ENCODE peak calls at places on chromosomes 2 and 18, in eight cellular contexts. G is keratinocyte, Y is PC-3, R is psoas muscle, N is upper lobe of right lung, V is neural progenitor cell, T is hepatocyte, F is heart right ventricle. A is an unnamed sample. For H3K4me1, the result is how much of the 10 kb centered on the place peaks cover.

GRCh38 chr2:143960177-143960576 is 559.7 kb downstream of the ZEB2 start:
- DNase-seq in G (no peak), Y (peak), R (no peak), N (no peak), V (no peak), T (no peak), F (no peak), A (no peak)

GRCh38 chr2:230861564-230862255 is 3.0 kb upstream of the ITM2C start:
- DNase-seq in G (no peak), Y (no peak), R (no peak), N (no peak), V (no peak), T (no peak), F (no peak), A (no peak)

GRCh38 chr2:1769703-1770422 is 25.5 kb upstream of the PXDN start:
- DNase-seq in G (peak), Y (peak), R (peak), N (peak), V (peak), T (peak), F (peak), A (peak)

GRCh38 chr2:33276868-33277503 is 199.5 kb upstream of the RASGRP3 start:
- DNase-seq in G (no peak), Y (no peak), R (no peak), N (no peak), V (no peak), T (no peak), F (no peak), A (no peak)

GRCh38 chr18:70627100-70627802 is 338.4 kb downstream of the SOCS6 start:
- DNase-seq in G (no peak), Y (no peak), R (no peak), N (no peak), V (no peak), T (no peak), F (no peak), A (no peak)

GRCh38 chr2:111072220-111072871 is 48.4 kb upstream of the BCL2L11 start:
- DNase-seq in G (no peak), Y (peak), R (no peak), N (no peak), V (no peak), T (no peak), F (no peak), A (peak)

GRCh38 chr2:71640459-71640858 is 187.1 kb downstream of the DYSF start:
- DNase-seq in G (no peak), Y (no peak), R (no peak), N (no peak), V (no peak), T (no peak), F (no peak), A (no peak)

GRCh38 chr2:99772766-99773331 is 283.0 kb upstream of the REV1 start:
- DNase-seq in G (no peak), Y (no peak), R (no peak), N (no peak), V (no peak), T (no peak), F (no peak), A (peak)

GRCh38 chr18:65753520-65753919 is 2.7 kb downstream of the CDH7 start:
- DNase-seq in G (no peak), Y (peak), R (no peak), N (no peak), V (peak), T (peak), F (no peak), A (no peak)

GRCh38 chr2:96506016-96506906 is 1.1 kb upstream of the NEURL3 start:
- DNase-seq in G (no peak), Y (no peak), R (peak), N (no peak), V (no peak), T (no peak), F (no peak), A (no peak)

GRCh38 chr18:46370898-46371297 is 266.7 kb downstream of the HAUS1 start:
- DNase-seq in G (no peak), Y (no peak), R (no peak), N (no peak), V (no peak), T (no peak), F (no peak), A (no peak)

GRCh38 chr2:240991378-240992263 is 6.8 kb upstream of the SNED1 start:
- DNase-seq in G (no peak), Y (peak), R (peak), N (peak), V (no peak), T (peak), F (peak), A (peak)

GRCh38 chr18:73950116-73950705 is 197.4 kb downstream of the FBXO15 start:
- DNase-seq in G (no peak), Y (no peak), R (no peak), N (no peak), V (no peak), T (no peak), F (no peak), A (peak)

GRCh38 chr2:165203689-165204559 is at the start of gene SCN3A:
- DNase-seq in G (no peak), Y (peak), R (no peak), N (no peak), V (peak), T (peak), F (peak), A (peak)

DNA sequence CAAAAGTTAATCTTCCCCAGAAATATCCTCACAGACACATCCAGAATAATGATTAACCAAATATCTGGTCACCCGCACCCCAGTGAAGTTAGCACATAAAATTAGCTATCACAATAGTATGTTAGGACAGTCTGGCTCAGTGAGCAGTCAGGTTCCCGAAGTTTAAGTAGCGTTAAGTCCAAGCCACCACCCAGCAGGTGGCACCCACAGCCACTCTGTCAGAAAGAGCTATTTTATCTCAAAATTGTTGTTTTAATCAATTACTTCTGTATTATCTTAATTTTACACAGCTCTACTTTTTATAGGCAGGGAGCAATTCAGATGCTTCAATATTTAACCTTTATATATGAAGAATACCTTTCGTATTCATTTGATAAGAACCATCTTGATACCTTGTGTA is 537.5 kb downstream of the MBD2 start:
- DNase-seq in G (no peak), Y (peak), R (no peak), N (no peak), V (no peak), T (no peak), F (no peak), A (no peak)
- TF ChIP-seq CTCF in G (no peak), Y (peak), R (no peak), N (no peak), V (no peak), T (peak), F (no peak), A (no peak)

DNA sequence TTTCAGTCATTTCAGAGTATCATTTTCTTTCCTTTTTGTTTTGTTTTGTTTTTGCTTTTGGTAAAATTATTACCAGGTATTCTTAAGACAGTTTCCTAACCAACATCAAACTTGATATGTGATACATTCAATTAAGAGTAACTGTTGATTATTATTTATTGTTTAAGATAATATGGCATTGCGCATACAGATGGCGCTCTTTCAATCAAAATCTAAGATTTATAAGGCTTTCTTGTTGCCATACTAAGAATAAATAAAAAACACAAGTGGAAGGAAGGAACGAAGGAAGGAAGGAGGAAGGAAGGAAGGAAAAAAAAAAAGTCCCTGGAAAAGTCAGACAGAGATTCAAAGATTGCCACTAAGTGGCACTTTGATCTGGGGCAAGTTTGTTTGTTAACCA is 1308.7 kb upstream of the FAM98A start:
- DNase-seq in G (no peak), Y (no peak), R (no peak), N (no peak), V (no peak), T (no peak), F (no peak), A (no peak)
- H3K4me1 ChIP-seq in G (under half), Y (under half), R (under half), N (under half), V (under half), T (under half), F (under half), A (under half)

GRCh38 chr18:8450013-8450412 is 159.2 kb upstream of the RAB12 start:
- DNase-seq in G (no peak), Y (peak), R (no peak), N (no peak), V (peak), T (no peak), F (peak), A (no peak)
- TF ChIP-seq CTCF in G (peak), Y (peak), R (peak), N (peak), V (peak), T (peak), F (peak), A (no peak)

DNA sequence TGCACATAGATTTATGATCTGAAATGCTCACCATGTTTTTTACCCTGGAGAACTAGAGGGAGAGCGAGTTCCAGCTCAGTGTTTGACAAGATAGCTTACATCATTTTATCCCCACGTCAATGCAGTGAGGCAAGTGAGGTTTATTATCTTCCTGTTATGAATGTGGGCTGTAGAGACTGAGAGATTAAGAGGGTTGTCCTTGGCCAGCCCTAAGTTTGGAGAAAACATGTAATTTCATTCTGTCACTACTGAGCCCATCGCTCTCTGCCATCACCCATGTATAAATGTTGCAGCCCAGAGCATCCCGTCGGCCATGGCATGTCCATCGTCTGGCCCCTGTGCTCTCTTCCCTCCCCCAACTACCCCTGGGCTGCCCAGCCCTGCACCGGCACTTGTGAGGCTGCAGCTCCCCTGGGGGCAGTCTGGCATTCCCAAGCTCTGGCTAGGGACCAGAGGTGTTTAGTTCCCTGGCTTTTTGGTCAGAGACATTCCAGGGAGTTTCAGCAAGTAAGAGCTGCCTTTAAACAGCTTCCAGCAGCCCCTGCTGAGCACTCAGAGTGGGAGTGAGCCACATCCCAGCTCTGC is 136.7 kb downstream of the ANTXR1 start:
- DNase-seq in G (no peak), Y (no peak), R (peak), N (no peak), V (peak), T (peak), F (peak), A (peak)
- H3K4me1 ChIP-seq in G (under half), Y (under half), R (under half), N (under half), V (under half), T (under half), F (under half), A (under half)

GRCh38 chr18:48295586-48296311 is 113.4 kb downstream of the ZBTB7C start:
- DNase-seq in G (no peak), Y (no peak), R (no peak), N (peak), V (peak), T (peak), F (no peak), A (no peak)
- TF ChIP-seq CTCF in G (no peak), Y (no peak), R (peak), N (no peak), V (peak), T (peak), F (peak), A (peak)

GRCh38 chr2:112728029-112728362 is 7.2 kb downstream of the NT5DC4 start:
- DNase-seq in G (no peak), Y (no peak), R (no peak), N (no peak), V (no peak), T (no peak), F (no peak), A (no peak)
- H3K4me1 ChIP-seq in G (under half), Y (under half), R (under half), N (under half), V (under half), T (under half), F (under half), A (under half)

GRCh38 chr2:239193925-239194687 is 206.7 kb downstream of the HDAC4 start:
- DNase-seq in G (no peak), Y (no peak), R (no peak), N (peak), V (peak), T (no peak), F (peak), A (no peak)
- TF ChIP-seq CTCF in G (no peak), Y (peak), R (no peak), N (no peak), V (peak), T (peak), F (no peak), A (no peak)

DNA sequence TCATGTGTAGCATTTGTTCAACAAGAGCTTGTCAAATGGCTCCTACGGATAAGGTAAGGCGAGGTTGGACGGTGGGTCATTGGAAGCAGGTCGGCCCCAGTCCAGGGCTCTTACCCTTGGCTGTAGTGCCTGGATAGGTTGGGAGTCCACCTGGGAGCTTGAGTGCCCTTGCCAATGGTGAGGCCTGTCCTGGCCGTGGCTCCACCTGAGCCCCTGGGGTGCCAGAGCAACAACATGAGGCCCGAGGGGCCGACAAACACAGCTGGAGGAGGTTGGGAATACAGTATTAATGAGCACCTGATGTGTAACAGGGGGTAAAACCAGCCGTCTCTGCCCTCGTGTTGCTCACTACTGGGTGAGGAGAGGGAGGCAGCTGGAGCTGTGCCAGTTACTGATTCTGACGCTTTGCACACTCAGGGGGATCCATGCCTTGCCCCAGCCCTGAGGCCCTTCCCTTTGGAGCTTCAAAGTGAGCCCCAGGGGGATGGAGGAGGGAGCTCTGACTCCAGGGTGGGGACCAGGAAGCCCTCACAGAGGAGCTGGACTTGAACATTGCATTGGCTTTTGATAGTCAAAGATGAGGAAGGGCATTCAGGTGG is 87.2 kb downstream of the RHOB start:
- DNase-seq in G (no peak), Y (no peak), R (no peak), N (no peak), V (no peak), T (no peak), F (no peak), A (no peak)
- H3K4me1 ChIP-seq in G (under half), Y (under half), R (under half), N (under half), V (under half), T (under half), F (under half), A (under half)